ENCODE peak calls at places on chromosomes 13 and 19, in four cellular contexts. B is heart left ventricle, W is progenitor cell of endocrine pancreas, K is upper lobe of right lung. A is an unnamed sample.

GRCh38 chr19:7781157-7781556 is 18.1 kb downstream of the CLEC4M start:
- DNase-seq in B (no peak), W (no peak), K (peak; percentile 23), A (no peak)

GRCh38 chr13:37340911-37341670 is 235.6 kb upstream of the CSNK1A1L start:
- DNase-seq in B (no peak), W (no peak), K (no peak), A (no peak)

GRCh38 chr19:1315470-1316166 is 29.9 kb downstream of the EFNA2 start:
- DNase-seq in B (peak; percentile 67), W (peak; percentile 33), K (peak; percentile 81), A (no peak)

GRCh38 chr13:81779896-81780295 is 1439.0 kb upstream of the SPRY2 start:
- DNase-seq in B (no peak), W (no peak), K (no peak), A (no peak)

GRCh38 chr19:14440049-14440448 is 6.9 kb downstream of the PKN1 start:
- DNase-seq in B (peak; percentile 85), W (no peak), K (peak; percentile 91), A (no peak)

GRCh38 chr13:29844441-29844840 is 6.0 kb downstream of the UBL3 start:
- DNase-seq in B (no peak), W (no peak), K (no peak), A (no peak)

GRCh38 chr19:21921691-21922180 is 85.8 kb upstream of the ZNF43 start:
- DNase-seq in B (no peak), W (no peak), K (no peak), A (no peak)

GRCh38 chr19:1070576-1070930 is 3.6 kb downstream of the ARHGAP45 start:
- DNase-seq in B (no peak), W (no peak), K (no peak), A (no peak)

GRCh38 chr13:98598043-98598442 is 21.1 kb upstream of the STK24 start:
- DNase-seq in B (no peak), W (no peak), K (no peak), A (no peak)

GRCh38 chr19:39339636-39340035 is 2.6 kb upstream of the SAMD4B start:
- DNase-seq in B (no peak), W (no peak), K (no peak), A (no peak)

GRCh38 chr19:47882890-47883289 is 3.2 kb downstream of the SULT2A1 start:
- DNase-seq in B (no peak), W (no peak), K (no peak), A (no peak)

GRCh38 chr19:5131866-5132561 is 163.1 kb downstream of the KDM4B start:
- DNase-seq in B (no peak), W (peak; percentile 40), K (no peak), A (no peak)

GRCh38 chr13:90926459-90926858 is 421.0 kb upstream of the MIR17HG start:
- DNase-seq in B (no peak), W (no peak), K (no peak), A (no peak)

GRCh38 chr19:14686411-14686810 is 3.4 kb upstream of the ZNF333 start:
- DNase-seq in B (no peak), W (no peak), K (no peak), A (no peak)

GRCh38 chr13:112756967-112757758 is 67.3 kb downstream of the ATP11A start:
- DNase-seq in B (no peak), W (no peak), K (peak; percentile 29), A (no peak)

GRCh38 chr19:13396256-13397080 is 109.8 kb downstream of the CACNA1A start:
- DNase-seq in B (peak; percentile 30), W (peak; percentile 30), K (no peak), A (no peak)

GRCh38 chr13:105665284-105665683 is 870.2 kb downstream of the EFNB2 start:
- DNase-seq in B (no peak), W (no peak), K (no peak), A (no peak)

GRCh38 chr13:73833331-73834070 is 300.7 kb downstream of the KLF12 start:
- DNase-seq in B (no peak), W (no peak), K (no peak), A (no peak)

GRCh38 chr19:33883869-33884519 is 87.3 kb downstream of the KCTD15 start:
- DNase-seq in B (peak; percentile 45), W (no peak), K (no peak), A (no peak)

GRCh38 chr19:1470864-1471513 is 8.0 kb downstream of the C19orf25 start:
- DNase-seq in B (no peak), W (no peak), K (no peak), A (no peak)

GRCh38 chr13:50389726-50390125 is 374.5 kb downstream of the KCNRG start:
- DNase-seq in B (no peak), W (no peak), K (no peak), A (no peak)

GRCh38 chr19:55674841-55675660 is at the start of gene EPN1:
- DNase-seq in B (peak; percentile 98), W (peak; percentile 93), K (peak; percentile 98), A (peak; percentile 98)

GRCh38 chr19:55675661-55676354 is 782 bp downstream of the EPN1 start:
- DNase-seq in B (no peak), W (no peak), K (no peak), A (no peak)

GRCh38 chr19:55676889-55677505 is 2.0 kb downstream of the EPN1 start:
- DNase-seq in B (no peak), W (no peak), K (no peak), A (no peak)

GRCh38 chr19:55677572-55678028 is 2.6 kb downstream of the EPN1 start:
- DNase-seq in B (no peak), W (no peak), K (no peak), A (no peak)

DNA sequence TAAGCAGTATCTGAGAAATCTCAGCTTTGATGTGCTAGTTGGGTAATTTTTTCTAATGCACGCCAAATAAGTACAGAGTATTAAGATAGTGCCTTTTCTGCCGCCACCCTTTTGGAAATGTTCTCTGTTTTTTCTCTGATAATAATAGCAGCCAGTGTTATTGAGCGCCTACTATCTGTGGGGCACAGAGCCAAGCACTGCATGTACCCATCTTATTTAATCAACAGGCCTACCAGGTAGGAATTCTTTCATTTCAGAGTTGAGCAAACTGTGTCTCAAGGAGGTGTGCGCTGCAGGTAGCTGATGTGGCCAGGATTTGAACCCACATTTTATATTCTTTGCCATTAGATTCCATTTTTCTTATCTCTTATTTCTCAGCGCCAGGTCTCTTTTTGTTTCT is 1.4 kb downstream of the EPN1 start:
- DNase-seq in B (peak; percentile 57), W (no peak), K (no peak), A (no peak)
- TF ChIP-seq CTCF in B (no peak), W (no peak), K (no peak), A (no peak)

GRCh38 chr19:18603958-18604819 is 2.4 kb downstream of the CRLF1 start:
- DNase-seq in B (no peak), W (no peak), K (no peak), A (no peak)

GRCh38 chr19:18601875-18602274 is 4.7 kb downstream of the CRLF1 start:
- DNase-seq in B (no peak), W (no peak), K (no peak), A (no peak)

GRCh38 chr19:18604820-18605159 is 1.8 kb downstream of the CRLF1 start:
- DNase-seq in B (no peak), W (no peak), K (no peak), A (no peak)

GRCh38 chr19:18605196-18605545 is 1.4 kb downstream of the CRLF1 start:
- DNase-seq in B (no peak), W (no peak), K (no peak), A (no peak)

GRCh38 chr19:18603255-18603957 is 3.2 kb downstream of the CRLF1 start:
- DNase-seq in B (no peak), W (no peak), K (no peak), A (no peak)
- TF ChIP-seq CTCF in B (no peak), W (peak; percentile 35), K (peak; percentile 30), A (peak; percentile 49)

DNA sequence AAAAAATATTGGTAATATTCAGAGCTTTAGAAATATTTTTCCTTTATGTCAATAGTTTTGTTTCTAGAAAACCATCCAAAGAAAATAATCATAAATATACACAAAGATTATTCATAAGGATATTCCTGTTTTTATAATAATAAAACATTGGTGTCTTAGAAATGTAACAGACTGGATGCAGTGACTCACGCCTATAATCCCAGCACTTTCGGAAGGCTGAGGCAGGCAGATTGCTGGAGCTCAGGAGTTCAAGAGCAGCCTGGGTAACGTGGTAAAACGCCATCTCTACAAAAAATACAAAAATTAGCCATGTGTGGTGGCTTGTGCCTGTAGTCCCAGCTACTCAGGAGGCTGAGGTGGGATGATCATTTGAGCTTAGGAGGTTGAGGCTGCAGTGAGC is 106.8 kb downstream of the DHRS12 start:
- DNase-seq in B (no peak), W (no peak), K (no peak), A (no peak)
- TF ChIP-seq CTCF in B (no peak), W (no peak), K (no peak), A (no peak)

GRCh38 chr19:11451942-11452813 is 16.7 kb downstream of the PRKCSH start:
- DNase-seq in B (no peak), W (no peak), K (no peak), A (no peak)

GRCh38 chr19:11451327-11451941 is 16.0 kb downstream of the PRKCSH start:
- DNase-seq in B (peak; percentile 44), W (no peak), K (no peak), A (no peak)

GRCh38 chr19:11456659-11457058 is 21.2 kb downstream of the PRKCSH start:
- DNase-seq in B (no peak), W (no peak), K (no peak), A (no peak)

GRCh38 chr19:11452814-11453335 is 17.4 kb downstream of the PRKCSH start:
- DNase-seq in B (no peak), W (no peak), K (no peak), A (no peak)

GRCh38 chr19:11453468-11454341 is 18.3 kb downstream of the PRKCSH start:
- DNase-seq in B (no peak), W (no peak), K (no peak), A (no peak)
- TF ChIP-seq CTCF in B (no peak), W (peak; percentile 42), K (peak; percentile 19), A (peak; percentile 56)